ENCODE peak calls at places on chromosomes 16 and 17, in ten cellular contexts. One of them, this sample, is unnamed.

GRCh38 chr16:12059216-12059769 is 82.8 kb downstream of the SNX29 start:
- DNase-seq in neural progenitor cell: no peak
- DNase-seq in caudate nucleus: no peak
- DNase-seq in heart left ventricle: no peak
- DNase-seq in AG04450: no peak
- DNase-seq in fibroblast of lung: no peak
- DNase-seq in coronary artery: no peak
- DNase-seq in IMR-90: no peak
- DNase-seq in A549: no peak
- DNase-seq in uterus: no peak
- DNase-seq in this sample: no peak

GRCh38 chr17:50844117-50844700 is 8.8 kb downstream of the WFIKKN2 start:
- DNase-seq in neural progenitor cell: no peak
- DNase-seq in caudate nucleus: no peak
- DNase-seq in heart left ventricle: no peak
- DNase-seq in AG04450: no peak
- DNase-seq in fibroblast of lung: no peak
- DNase-seq in coronary artery: no peak
- DNase-seq in IMR-90: no peak
- DNase-seq in A549: no peak
- DNase-seq in uterus: no peak
- DNase-seq in this sample: no peak

GRCh38 chr17:11366451-11366850 is 125.4 kb downstream of the SHISA6 start:
- DNase-seq in neural progenitor cell: no peak
- DNase-seq in caudate nucleus: no peak
- DNase-seq in heart left ventricle: no peak
- DNase-seq in AG04450: no peak
- DNase-seq in fibroblast of lung: no peak
- DNase-seq in coronary artery: no peak
- DNase-seq in IMR-90: no peak
- DNase-seq in A549: no peak
- DNase-seq in uterus: no peak
- DNase-seq in this sample: peak

GRCh38 chr17:5510776-5511175 is 24.4 kb downstream of the MIS12 start:
- DNase-seq in neural progenitor cell: no peak
- DNase-seq in caudate nucleus: no peak
- DNase-seq in heart left ventricle: no peak
- DNase-seq in AG04450: no peak
- DNase-seq in fibroblast of lung: no peak
- DNase-seq in coronary artery: no peak
- DNase-seq in IMR-90: no peak
- DNase-seq in A549: no peak
- DNase-seq in uterus: no peak
- DNase-seq in this sample: no peak

GRCh38 chr17:43576563-43577229 is 30.6 kb upstream of the ETV4 start:
- DNase-seq in neural progenitor cell: peak
- DNase-seq in caudate nucleus: peak
- DNase-seq in heart left ventricle: peak
- DNase-seq in AG04450: peak
- DNase-seq in fibroblast of lung: peak
- DNase-seq in coronary artery: no peak
- DNase-seq in IMR-90: peak
- DNase-seq in A549: peak
- DNase-seq in uterus: peak
- DNase-seq in this sample: peak

GRCh38 chr16:72094266-72094610 is 591 bp downstream of the DHX38 start:
- DNase-seq in neural progenitor cell: peak
- DNase-seq in caudate nucleus: peak
- DNase-seq in heart left ventricle: no peak
- DNase-seq in AG04450: no peak
- DNase-seq in fibroblast of lung: peak
- DNase-seq in coronary artery: no peak
- DNase-seq in IMR-90: no peak
- DNase-seq in A549: no peak
- DNase-seq in uterus: no peak
- DNase-seq in this sample: no peak

GRCh38 chr17:61414141-61414935 is 14.7 kb downstream of the TBX2 start:
- DNase-seq in neural progenitor cell: no peak
- DNase-seq in caudate nucleus: no peak
- DNase-seq in heart left ventricle: no peak
- DNase-seq in AG04450: no peak
- DNase-seq in fibroblast of lung: no peak
- DNase-seq in coronary artery: no peak
- DNase-seq in IMR-90: no peak
- DNase-seq in A549: no peak
- DNase-seq in uterus: peak
- DNase-seq in this sample: peak

GRCh38 chr17:60103957-60104356 is 25.2 kb upstream of the HEATR6 start:
- DNase-seq in neural progenitor cell: no peak
- DNase-seq in caudate nucleus: no peak
- DNase-seq in heart left ventricle: no peak
- DNase-seq in AG04450: no peak
- DNase-seq in fibroblast of lung: no peak
- DNase-seq in coronary artery: peak
- DNase-seq in IMR-90: no peak
- DNase-seq in A549: no peak
- DNase-seq in uterus: no peak
- DNase-seq in this sample: no peak

GRCh38 chr17:44587339-44587738 is 30.1 kb downstream of the FZD2 start:
- DNase-seq in neural progenitor cell: no peak
- DNase-seq in caudate nucleus: no peak
- DNase-seq in heart left ventricle: peak
- DNase-seq in AG04450: peak
- DNase-seq in fibroblast of lung: peak
- DNase-seq in coronary artery: peak
- DNase-seq in IMR-90: peak
- DNase-seq in A549: peak
- DNase-seq in uterus: peak
- DNase-seq in this sample: peak

GRCh38 chr17:77312786-77313599 is 172.2 kb downstream of the SEC14L1 start:
- DNase-seq in neural progenitor cell: peak
- DNase-seq in caudate nucleus: no peak
- DNase-seq in heart left ventricle: peak
- DNase-seq in AG04450: peak
- DNase-seq in fibroblast of lung: peak
- DNase-seq in coronary artery: peak
- DNase-seq in IMR-90: peak
- DNase-seq in A549: no peak
- DNase-seq in uterus: peak
- DNase-seq in this sample: peak

GRCh38 chr17:9334536-9335446 is 240.8 kb downstream of the STX8 start:
- DNase-seq in neural progenitor cell: no peak
- DNase-seq in caudate nucleus: no peak
- DNase-seq in heart left ventricle: no peak
- DNase-seq in AG04450: no peak
- DNase-seq in fibroblast of lung: no peak
- DNase-seq in coronary artery: no peak
- DNase-seq in IMR-90: no peak
- DNase-seq in A549: no peak
- DNase-seq in uterus: no peak
- DNase-seq in this sample: no peak
- H3K27ac ChIP-seq in neural progenitor cell: no peak
- H3K27ac ChIP-seq in caudate nucleus: no peak
- H3K27ac ChIP-seq in heart left ventricle: no peak
- H3K27ac ChIP-seq in AG04450: no peak
- H3K27ac ChIP-seq in fibroblast of lung: no peak
- H3K27ac ChIP-seq in coronary artery: no peak
- H3K27ac ChIP-seq in IMR-90: no peak
- H3K27ac ChIP-seq in A549: no peak
- H3K27ac ChIP-seq in uterus: no peak
- H3K27ac ChIP-seq in this sample: no peak

GRCh38 chr17:48541574-48542113 is 3.3 kb downstream of the HOXB2 start:
- DNase-seq in neural progenitor cell: peak
- DNase-seq in caudate nucleus: no peak
- DNase-seq in heart left ventricle: peak
- DNase-seq in AG04450: no peak
- DNase-seq in fibroblast of lung: no peak
- DNase-seq in coronary artery: peak
- DNase-seq in IMR-90: peak
- DNase-seq in A549: no peak
- DNase-seq in uterus: peak
- DNase-seq in this sample: peak
- H3K27ac ChIP-seq in neural progenitor cell: no peak
- H3K27ac ChIP-seq in caudate nucleus: no peak
- H3K27ac ChIP-seq in heart left ventricle: peak
- H3K27ac ChIP-seq in AG04450: peak
- H3K27ac ChIP-seq in fibroblast of lung: peak
- H3K27ac ChIP-seq in coronary artery: peak
- H3K27ac ChIP-seq in IMR-90: peak
- H3K27ac ChIP-seq in A549: no peak
- H3K27ac ChIP-seq in uterus: peak
- H3K27ac ChIP-seq in this sample: peak

GRCh38 chr17:58329035-58329807 is 626 bp upstream of the TSPOAP1 start:
- DNase-seq in neural progenitor cell: peak
- DNase-seq in caudate nucleus: peak
- DNase-seq in heart left ventricle: peak
- DNase-seq in AG04450: no peak
- DNase-seq in fibroblast of lung: no peak
- DNase-seq in coronary artery: no peak
- DNase-seq in IMR-90: no peak
- DNase-seq in A549: no peak
- DNase-seq in uterus: no peak
- DNase-seq in this sample: no peak
- H3K27ac ChIP-seq in neural progenitor cell: no peak
- H3K27ac ChIP-seq in caudate nucleus: peak
- H3K27ac ChIP-seq in heart left ventricle: no peak
- H3K27ac ChIP-seq in AG04450: no peak
- H3K27ac ChIP-seq in fibroblast of lung: no peak
- H3K27ac ChIP-seq in coronary artery: no peak
- H3K27ac ChIP-seq in IMR-90: no peak
- H3K27ac ChIP-seq in A549: peak
- H3K27ac ChIP-seq in uterus: no peak
- H3K27ac ChIP-seq in this sample: no peak

GRCh38 chr16:10607157-10607556 is 26.8 kb upstream of the EMP2 start:
- DNase-seq in neural progenitor cell: no peak
- DNase-seq in caudate nucleus: no peak
- DNase-seq in heart left ventricle: no peak
- DNase-seq in AG04450: no peak
- DNase-seq in fibroblast of lung: no peak
- DNase-seq in coronary artery: no peak
- DNase-seq in IMR-90: no peak
- DNase-seq in A549: no peak
- DNase-seq in uterus: no peak
- DNase-seq in this sample: no peak

GRCh38 chr16:10609410-10609774 is 29.0 kb upstream of the EMP2 start:
- DNase-seq in neural progenitor cell: no peak
- DNase-seq in caudate nucleus: no peak
- DNase-seq in heart left ventricle: no peak
- DNase-seq in AG04450: peak
- DNase-seq in fibroblast of lung: peak
- DNase-seq in coronary artery: no peak
- DNase-seq in IMR-90: peak
- DNase-seq in A549: no peak
- DNase-seq in uterus: peak
- DNase-seq in this sample: no peak

GRCh38 chr16:10605636-10606035 is 25.2 kb upstream of the EMP2 start:
- DNase-seq in neural progenitor cell: no peak
- DNase-seq in caudate nucleus: no peak
- DNase-seq in heart left ventricle: no peak
- DNase-seq in AG04450: no peak
- DNase-seq in fibroblast of lung: no peak
- DNase-seq in coronary artery: no peak
- DNase-seq in IMR-90: no peak
- DNase-seq in A549: no peak
- DNase-seq in uterus: no peak
- DNase-seq in this sample: no peak

GRCh38 chr16:10608687-10609409 is 28.4 kb upstream of the EMP2 start:
- DNase-seq in neural progenitor cell: no peak
- DNase-seq in caudate nucleus: no peak
- DNase-seq in heart left ventricle: no peak
- DNase-seq in AG04450: no peak
- DNase-seq in fibroblast of lung: peak
- DNase-seq in coronary artery: no peak
- DNase-seq in IMR-90: no peak
- DNase-seq in A549: no peak
- DNase-seq in uterus: peak
- DNase-seq in this sample: peak

GRCh38 chr16:10606607-10607006 is 26.2 kb upstream of the EMP2 start:
- DNase-seq in neural progenitor cell: peak
- DNase-seq in caudate nucleus: no peak
- DNase-seq in heart left ventricle: no peak
- DNase-seq in AG04450: no peak
- DNase-seq in fibroblast of lung: no peak
- DNase-seq in coronary artery: no peak
- DNase-seq in IMR-90: no peak
- DNase-seq in A549: no peak
- DNase-seq in uterus: no peak
- DNase-seq in this sample: no peak
- H3K27ac ChIP-seq in neural progenitor cell: peak
- H3K27ac ChIP-seq in caudate nucleus: no peak
- H3K27ac ChIP-seq in heart left ventricle: no peak
- H3K27ac ChIP-seq in AG04450: no peak
- H3K27ac ChIP-seq in fibroblast of lung: no peak
- H3K27ac ChIP-seq in coronary artery: no peak
- H3K27ac ChIP-seq in IMR-90: no peak
- H3K27ac ChIP-seq in A549: no peak
- H3K27ac ChIP-seq in uterus: no peak
- H3K27ac ChIP-seq in this sample: no peak

GRCh38 chr16:70614208-70614951 is 32.0 kb upstream of the IL34 start:
- DNase-seq in neural progenitor cell: no peak
- DNase-seq in caudate nucleus: no peak
- DNase-seq in heart left ventricle: no peak
- DNase-seq in AG04450: no peak
- DNase-seq in fibroblast of lung: no peak
- DNase-seq in coronary artery: no peak
- DNase-seq in IMR-90: no peak
- DNase-seq in A549: no peak
- DNase-seq in uterus: no peak
- DNase-seq in this sample: no peak
- H3K27ac ChIP-seq in neural progenitor cell: no peak
- H3K27ac ChIP-seq in caudate nucleus: no peak
- H3K27ac ChIP-seq in heart left ventricle: no peak
- H3K27ac ChIP-seq in AG04450: no peak
- H3K27ac ChIP-seq in fibroblast of lung: no peak
- H3K27ac ChIP-seq in coronary artery: no peak
- H3K27ac ChIP-seq in IMR-90: no peak
- H3K27ac ChIP-seq in A549: no peak
- H3K27ac ChIP-seq in uterus: no peak
- H3K27ac ChIP-seq in this sample: no peak

GRCh38 chr16:56480776-56481467 is 29.6 kb downstream of the OGFOD1 start:
- DNase-seq in neural progenitor cell: no peak
- DNase-seq in caudate nucleus: no peak
- DNase-seq in heart left ventricle: no peak
- DNase-seq in AG04450: no peak
- DNase-seq in fibroblast of lung: no peak
- DNase-seq in coronary artery: no peak
- DNase-seq in IMR-90: peak
- DNase-seq in A549: no peak
- DNase-seq in uterus: no peak
- DNase-seq in this sample: no peak
- H3K27ac ChIP-seq in neural progenitor cell: no peak
- H3K27ac ChIP-seq in caudate nucleus: peak
- H3K27ac ChIP-seq in heart left ventricle: no peak
- H3K27ac ChIP-seq in AG04450: no peak
- H3K27ac ChIP-seq in fibroblast of lung: no peak
- H3K27ac ChIP-seq in coronary artery: no peak
- H3K27ac ChIP-seq in IMR-90: no peak
- H3K27ac ChIP-seq in A549: no peak
- H3K27ac ChIP-seq in uterus: no peak
- H3K27ac ChIP-seq in this sample: no peak

GRCh38 chr16:2592786-2593185 is 55.0 kb downstream of the PDPK1 start:
- DNase-seq in neural progenitor cell: no peak
- DNase-seq in caudate nucleus: no peak
- DNase-seq in heart left ventricle: no peak
- DNase-seq in AG04450: no peak
- DNase-seq in fibroblast of lung: no peak
- DNase-seq in coronary artery: peak
- DNase-seq in IMR-90: no peak
- DNase-seq in A549: no peak
- DNase-seq in uterus: no peak
- DNase-seq in this sample: no peak
- H3K27ac ChIP-seq in neural progenitor cell: no peak
- H3K27ac ChIP-seq in caudate nucleus: no peak
- H3K27ac ChIP-seq in heart left ventricle: no peak
- H3K27ac ChIP-seq in AG04450: no peak
- H3K27ac ChIP-seq in fibroblast of lung: no peak
- H3K27ac ChIP-seq in coronary artery: no peak
- H3K27ac ChIP-seq in IMR-90: no peak
- H3K27ac ChIP-seq in A549: no peak
- H3K27ac ChIP-seq in uterus: peak
- H3K27ac ChIP-seq in this sample: peak

This sample was measured in cardiac muscle cell.